ENCODE peak calls at places on chromosomes 16 and 17, in eight cellular contexts. P, N, W, D, O, B, U and C are unnamed samples.

GRCh38 chr17:63405741-63406261 is 40.3 kb downstream of the CYB561 start:
- DNase-seq in O (peak; percentile 92), P (peak; percentile 78), W (peak; percentile 62), N (peak; percentile 81), B (no peak), U (peak; percentile 85), D (no peak), C (peak; percentile 78)

GRCh38 chr17:1561420-1562177 is 993 bp downstream of the PITPNA start:
- DNase-seq in W (no peak), U (no peak), N (no peak), P (peak; percentile 73), O (peak; percentile 22), B (no peak), D (peak; percentile 53), C (peak; percentile 51)

GRCh38 chr16:77905356-77905920 is 116.9 kb upstream of the CLEC3A start:
- DNase-seq in N (no peak), B (no peak), P (peak; percentile 13), W (no peak), O (no peak), D (no peak), U (no peak), C (no peak)

GRCh38 chr16:54594646-54595381 is 308.2 kb upstream of the IRX3 start:
- DNase-seq in O (no peak), W (no peak), P (no peak), U (no peak), N (no peak), B (peak; percentile 36), D (no peak), C (no peak)

GRCh38 chr17:28541439-28541838 is 11.0 kb downstream of the UNC119 start:
- DNase-seq in U (no peak), D (no peak), O (no peak), P (no peak), N (no peak), B (no peak), W (no peak), C (no peak)

GRCh38 chr17:17070931-17071330 is 28.7 kb downstream of the MPRIP start:
- DNase-seq in B (no peak), W (no peak), P (no peak), D (no peak), N (no peak), O (no peak), U (no peak), C (no peak)

GRCh38 chr17:16122697-16123434 is 92.5 kb downstream of the NCOR1 start:
- DNase-seq in D (no peak), N (peak; percentile 32), U (no peak), O (peak; percentile 9), B (no peak), W (no peak), P (no peak), C (no peak)

GRCh38 chr17:14112407-14112806 is 43.1 kb downstream of the COX10 start:
- DNase-seq in U (no peak), D (no peak), B (no peak), P (no peak), N (no peak), W (no peak), O (no peak), C (no peak)

GRCh38 chr16:11093578-11094074 is 149.3 kb downstream of the CLEC16A start:
- DNase-seq in P (no peak), N (no peak), D (no peak), B (no peak), O (no peak), U (no peak), W (no peak), C (no peak)

GRCh38 chr16:61421111-61421510 is 615.1 kb downstream of the CDH8 start:
- DNase-seq in O (no peak), W (no peak), U (no peak), P (no peak), N (no peak), D (no peak), B (no peak), C (no peak)

GRCh38 chr16:67407176-67407787 is 9.0 kb downstream of the ZDHHC1 start:
- DNase-seq in N (no peak), P (no peak), D (no peak), W (no peak), B (no peak), O (peak; percentile 56), U (peak; percentile 49), C (no peak)

GRCh38 chr16:47504599-47504998 is 43.5 kb downstream of the PHKB start:
- DNase-seq in N (no peak), P (no peak), U (no peak), W (no peak), D (no peak), B (no peak), O (peak; percentile 27), C (no peak)

GRCh38 chr16:11562941-11563340 is 23.8 kb downstream of the LITAF start:
- DNase-seq in W (no peak), N (no peak), P (no peak), B (no peak), O (no peak), D (no peak), U (no peak), C (no peak)

DNA sequence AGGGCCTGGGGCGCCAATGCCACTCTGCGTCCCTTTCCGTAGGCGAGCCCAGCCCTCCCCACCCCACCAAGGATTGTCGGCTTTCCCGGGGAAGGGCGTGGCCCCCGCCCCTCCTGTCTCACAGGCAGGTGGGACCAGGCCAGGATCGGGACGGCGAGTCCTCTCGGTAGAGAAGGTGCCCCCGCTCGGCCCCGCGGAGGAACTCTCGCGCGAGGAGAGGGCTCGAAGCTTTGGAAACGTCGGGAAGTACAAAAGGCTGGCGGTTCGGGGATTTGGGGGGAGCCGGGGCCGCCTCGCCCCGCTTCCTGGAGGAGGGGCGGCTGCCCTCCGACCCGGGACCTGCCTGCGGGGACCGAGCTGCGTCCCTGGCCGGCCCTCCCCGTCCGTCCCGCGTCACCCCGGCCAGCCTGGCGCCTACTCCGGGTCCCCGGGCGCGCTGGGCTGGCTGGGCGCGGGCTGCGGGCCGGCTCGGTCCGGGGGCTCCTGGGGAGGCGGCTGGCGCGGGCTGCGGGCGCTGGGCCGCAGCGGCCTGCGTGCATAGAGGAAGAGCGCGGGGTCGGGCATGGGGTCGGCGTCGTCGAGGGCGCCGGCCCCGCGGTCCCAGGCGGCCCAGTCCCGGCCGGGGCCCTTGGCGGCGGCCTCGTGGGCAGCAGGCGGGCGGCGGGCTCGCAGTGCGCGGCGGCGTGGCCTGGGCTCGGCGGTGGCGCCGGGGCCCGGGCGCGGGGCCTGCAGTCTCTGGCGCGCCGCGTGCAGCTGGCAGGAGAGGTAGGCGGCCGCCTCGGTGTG is 12.6 kb upstream of the CLUH start:
- DNase-seq in U (no peak), W (no peak), P (peak; percentile 65), B (no peak), O (no peak), N (no peak), D (no peak), C (no peak)
- H3K4me3 ChIP-seq in U (no peak overlapping the region), W (peak overlapping the region; percentile 5), P (no peak overlapping the region), B (no peak overlapping the region), O (no peak overlapping the region), N (no peak overlapping the region), D (no peak overlapping the region), C (no peak overlapping the region)

GRCh38 chr17:41812176-41813038 is at the start of gene FKBP10:
- DNase-seq in W (peak; percentile 74), U (peak; percentile 82), D (peak; percentile 64), P (peak; percentile 90), B (peak; percentile 94), O (peak; percentile 88), N (no peak), C (peak; percentile 45)

GRCh38 chr17:41814195-41814594 is 1.4 kb downstream of the FKBP10 start:
- DNase-seq in P (no peak), O (peak; percentile 31), B (no peak), D (no peak), W (no peak), U (no peak), N (no peak), C (no peak)

GRCh38 chr17:41811549-41812175 is at the start of gene P3H4:
- DNase-seq in P (peak; percentile 93), U (peak; percentile 75), O (peak; percentile 78), W (peak; percentile 49), N (no peak), D (peak; percentile 84), B (peak; percentile 91), C (peak; percentile 41)

GRCh38 chr17:41813699-41814124 is 908 bp downstream of the FKBP10 start:
- DNase-seq in B (no peak), P (no peak), D (no peak), W (no peak), U (no peak), O (no peak), N (no peak), C (no peak)

GRCh38 chr17:41813039-41813680 is 356 bp downstream of the FKBP10 start:
- DNase-seq in W (no peak), N (no peak), D (no peak), O (no peak), U (no peak), B (no peak), P (no peak), C (no peak)
- TF ChIP-seq CTCF in W (no peak), N (no peak), D (no peak), O (no peak), U (no peak), B (no peak), P (no peak), C (no peak)

DNA sequence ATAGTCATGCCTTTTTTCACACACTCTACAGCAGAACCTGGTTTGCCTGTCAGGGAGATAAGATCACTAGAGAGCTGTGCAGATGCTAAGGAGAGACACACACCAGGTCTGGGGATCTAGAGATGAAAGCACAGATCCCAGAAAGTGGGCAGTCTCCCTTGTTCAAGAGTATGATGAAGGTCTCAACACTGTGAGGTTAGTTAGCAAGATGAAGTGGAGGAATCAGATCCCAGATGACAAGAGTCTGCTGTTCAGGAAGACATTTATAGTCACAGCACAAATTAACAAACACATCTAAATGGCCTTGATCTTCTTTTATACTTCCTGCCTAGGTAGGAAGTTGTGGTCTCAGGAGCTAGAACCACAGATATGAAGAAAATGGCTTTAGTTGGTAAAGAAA is 23.4 kb upstream of the SKAP1 start:
- DNase-seq in U (no peak), D (peak; percentile 65), O (no peak), P (no peak), B (no peak), W (no peak), N (no peak), C (peak; percentile 79)
- H3K4me3 ChIP-seq in U (no peak overlapping the region), D (peak overlapping the region; percentile 16), O (no peak overlapping the region), P (no peak overlapping the region), B (no peak overlapping the region), W (no peak overlapping the region), N (no peak overlapping the region), C (peak overlapping the region; percentile 39)

GRCh38 chr16:559411-560207 is 585 bp upstream of the PRR35 start:
- DNase-seq in D (no peak), N (no peak), U (no peak), O (no peak), B (no peak), P (no peak), W (no peak), C (no peak)

GRCh38 chr16:561413-561794 is 1.2 kb downstream of the PRR35 start:
- DNase-seq in N (no peak), B (no peak), P (no peak), O (no peak), U (no peak), D (no peak), W (no peak), C (no peak)

GRCh38 chr16:560221-560700 is at the start of gene PRR35:
- DNase-seq in D (no peak), O (no peak), B (no peak), N (no peak), U (no peak), P (no peak), W (no peak), C (no peak)

GRCh38 chr16:561957-562938 is 2.1 kb downstream of the PRR35 start:
- DNase-seq in D (no peak), B (peak; percentile 36), U (no peak), P (no peak), N (no peak), W (no peak), O (no peak), C (no peak)

GRCh38 chr16:560701-561412 is 663 bp downstream of the PRR35 start:
- DNase-seq in N (no peak), U (no peak), O (no peak), B (no peak), P (no peak), D (no peak), W (no peak), C (no peak)
- TF ChIP-seq CTCF in N (no peak), U (no peak), O (no peak), B (no peak), P (no peak), D (no peak), W (no peak), C (no peak)